ENCODE peak calls at places on chromosomes 1 and 21, in eight cellular contexts. K is coronary artery, J is AG04450, V is Calu3, U is WTC11, A is neural crest cell, L is AG04449, O is heart left ventricle. X is an unnamed sample.
A peak's percentile ranks its signal among the peaks of the same experiment; 100 is the strongest.

GRCh38 chr21:42579456-42580075 is 65.9 kb downstream of the SLC37A1 start:
- DNase-seq in K (no peak), O (peak; percentile 18), A (no peak), J (no peak), U (no peak), L (no peak), V (no peak), X (no peak)

GRCh38 chr1:40877681-40878080 is 15.5 kb upstream of the CITED4 start:
- DNase-seq in O (peak; percentile 60), V (peak; percentile 88), L (peak; percentile 67), A (no peak), K (peak; percentile 84), U (no peak), J (peak; percentile 51), X (no peak)

GRCh38 chr1:226825037-226825745 is 45.2 kb upstream of the PSEN2 start:
- DNase-seq in O (no peak), V (no peak), K (no peak), A (no peak), L (no peak), U (no peak), J (no peak), X (no peak)

GRCh38 chr1:98110674-98111073 is 189.8 kb upstream of the DPYD start:
- DNase-seq in A (no peak), O (no peak), J (no peak), L (no peak), V (no peak), K (no peak), U (no peak), X (no peak)

GRCh38 chr21:45455321-45456013 is 50.5 kb downstream of the COL18A1 start:
- DNase-seq in V (no peak), K (no peak), J (no peak), U (no peak), A (no peak), L (no peak), O (peak; percentile 72), X (no peak)

GRCh38 chr1:8409107-8409506 is 91.2 kb downstream of the SLC45A1 start:
- DNase-seq in A (no peak), L (no peak), V (no peak), U (no peak), O (no peak), K (no peak), J (no peak), X (no peak)

GRCh38 chr1:29521846-29522580 is 285.7 kb downstream of the PTPRU start:
- DNase-seq in L (no peak), A (no peak), K (peak; percentile 55), O (no peak), J (no peak), U (peak; percentile 7), V (no peak), X (no peak)

GRCh38 chr1:58739851-58740466 is 40.1 kb upstream of the MYSM1 start:
- DNase-seq in J (no peak), O (no peak), A (peak; percentile 23), K (no peak), V (peak; percentile 46), U (no peak), L (no peak), X (peak; percentile 61)

GRCh38 chr1:66596191-66596590 is 62.2 kb downstream of the SGIP1 start:
- DNase-seq in J (no peak), V (no peak), L (no peak), O (no peak), U (no peak), A (no peak), K (no peak), X (no peak)

GRCh38 chr1:206633708-206634121 is 1.6 kb upstream of the DYRK3 start:
- DNase-seq in K (no peak), A (no peak), O (no peak), U (no peak), J (peak; percentile 77), L (no peak), V (no peak), X (no peak)

GRCh38 chr1:8396083-8396911 is 78.4 kb downstream of the SLC45A1 start:
- DNase-seq in U (no peak), O (no peak), A (no peak), V (no peak), L (no peak), J (no peak), K (no peak), X (no peak)

GRCh38 chr1:244801246-244801645 is 34.2 kb upstream of the COX20 start:
- DNase-seq in J (no peak), A (peak; percentile 8), L (no peak), O (peak; percentile 38), K (no peak), V (peak; percentile 55), U (peak; percentile 43), X (peak; percentile 66)

GRCh38 chr1:240831191-240831631 is 219.3 kb upstream of the GREM2 start:
- DNase-seq in J (peak; percentile 1), O (no peak), U (no peak), K (no peak), V (no peak), L (peak; percentile 33), A (no peak), X (no peak)

GRCh38 chr1:231035799-231036198 is 4.3 kb downstream of the FAM89A start:
- DNase-seq in U (no peak), A (no peak), O (no peak), L (no peak), J (no peak), K (no peak), V (no peak), X (no peak)

GRCh38 chr1:161915051-161915503 is 108.6 kb downstream of the OLFML2B start:
- DNase-seq in U (no peak), J (no peak), K (no peak), V (no peak), L (no peak), A (no peak), O (no peak), X (peak; percentile 42)

DNA sequence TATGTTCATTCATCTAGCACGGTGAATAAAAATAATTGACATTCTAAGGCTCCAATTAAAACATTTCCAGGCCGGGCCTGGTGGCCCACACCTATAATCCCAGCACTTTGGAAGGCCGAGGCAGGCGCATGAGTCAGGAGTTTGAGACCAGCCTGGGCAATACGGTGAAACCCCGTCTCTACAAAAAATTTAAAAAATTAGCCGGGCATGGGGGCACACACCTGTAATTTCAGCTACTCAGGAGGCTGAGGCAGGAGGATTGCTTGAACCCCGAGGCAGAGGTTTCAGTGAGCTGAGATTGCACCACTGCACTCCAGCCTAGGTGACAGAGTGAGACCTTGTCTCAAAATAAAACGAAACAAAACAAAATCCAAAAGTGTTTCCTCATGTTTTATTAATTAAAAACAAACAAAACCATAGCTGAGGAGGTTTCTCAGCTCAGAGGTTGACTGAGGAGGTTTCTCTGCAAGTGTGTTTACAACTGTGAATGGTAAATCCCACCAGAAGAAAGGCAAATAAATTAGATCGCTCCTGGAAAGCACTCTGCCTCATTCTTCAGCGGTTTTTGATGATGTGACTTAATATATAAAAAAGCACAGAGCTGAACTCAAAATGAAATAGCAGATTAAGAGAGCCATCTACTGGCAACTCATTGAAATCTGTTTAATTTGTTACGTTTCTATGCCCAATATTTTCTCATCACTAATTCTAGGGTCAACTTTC is 37.7 kb upstream of the ATG4C start:
- DNase-seq in A (no peak), U (no peak), L (no peak), V (no peak), J (no peak), O (no peak), K (no peak), X (peak; percentile 68)
- TF ChIP-seq CTCF in A (peak; percentile 82), U (no peak), L (peak; percentile 28), V (peak; percentile 46), J (peak; percentile 65), O (peak; percentile 68), K (peak; percentile 40), X (no peak)

GRCh38 chr1:14826731-14827326 is 228.3 kb downstream of the KAZN start:
- DNase-seq in K (no peak), V (no peak), J (no peak), A (no peak), U (no peak), O (no peak), L (no peak), X (no peak)

GRCh38 chr1:14827870-14828269 is 229.4 kb downstream of the KAZN start:
- DNase-seq in O (no peak), J (no peak), V (no peak), A (no peak), K (no peak), L (no peak), U (no peak), X (no peak)

GRCh38 chr1:14825396-14825795 is 226.9 kb downstream of the KAZN start:
- DNase-seq in O (no peak), V (no peak), U (no peak), J (no peak), A (no peak), K (no peak), L (no peak), X (no peak)

GRCh38 chr1:14824314-14824915 is 225.9 kb downstream of the KAZN start:
- DNase-seq in O (no peak), U (no peak), A (no peak), L (no peak), J (no peak), V (no peak), K (no peak), X (no peak)

GRCh38 chr1:14826172-14826636 is 227.7 kb downstream of the KAZN start:
- DNase-seq in J (peak; percentile 78), L (peak; percentile 3), U (no peak), V (no peak), K (no peak), A (no peak), O (no peak), X (no peak)
- TF ChIP-seq CTCF in J (peak; percentile 23), L (no peak), U (no peak), V (no peak), K (no peak), A (no peak), O (no peak), X (no peak)

DNA sequence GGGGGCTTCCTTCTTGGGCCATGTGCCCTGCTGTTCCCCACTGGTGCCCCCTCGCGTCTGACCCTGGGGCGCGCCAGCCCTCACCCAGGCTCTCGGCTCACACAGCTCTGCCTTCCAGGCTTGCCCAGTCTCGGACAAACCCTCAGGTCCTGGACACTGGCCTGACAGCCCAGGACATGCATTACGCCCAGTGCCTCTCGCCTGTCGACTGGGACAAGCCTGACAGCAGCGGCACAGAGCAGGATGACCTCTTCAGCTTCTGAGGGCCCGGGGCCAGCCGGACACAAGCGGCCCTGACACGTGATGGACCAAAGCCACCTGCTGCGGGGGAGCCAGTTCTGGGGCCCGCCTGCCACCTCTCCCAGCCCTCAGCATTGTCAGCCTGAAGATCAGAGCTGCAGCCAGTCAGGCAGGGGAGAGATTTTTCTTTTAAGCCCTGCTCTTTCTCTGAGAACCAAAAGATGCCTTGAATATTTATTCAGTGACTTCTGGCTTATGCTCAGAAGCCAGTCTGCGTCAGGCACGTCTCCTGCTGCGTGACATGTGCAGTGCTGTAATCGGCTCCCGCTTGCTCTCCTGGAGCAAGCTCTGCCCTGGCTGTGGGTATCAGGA is 23.4 kb downstream of the LDLRAP1 start:
- DNase-seq in J (peak; percentile 80), L (peak; percentile 78), V (no peak), U (peak; percentile 32), O (peak; percentile 86), A (peak; percentile 48), K (no peak), X (no peak)
- TF ChIP-seq CTCF in J (peak; percentile 20), L (peak; percentile 20), V (no peak), U (no peak), O (no peak), A (no peak), K (no peak), X (no peak)

DNA sequence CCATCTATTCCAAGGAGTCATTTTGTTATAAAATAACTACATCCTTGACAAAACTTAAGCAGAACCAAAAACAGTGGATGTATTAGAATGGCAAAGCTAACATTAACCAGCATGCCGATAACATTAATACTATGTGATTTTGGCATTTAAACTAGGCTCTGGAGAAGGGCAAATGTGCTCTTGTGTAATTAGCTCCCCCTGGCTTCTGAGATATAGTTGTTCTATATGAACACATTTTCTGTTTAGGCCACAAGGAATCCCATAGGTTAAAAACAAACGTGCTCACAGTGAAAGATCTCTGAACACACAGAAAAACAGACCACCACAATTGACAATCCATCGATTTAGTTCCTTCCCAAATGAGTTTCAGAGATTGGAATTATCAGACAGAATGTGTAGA is 57.4 kb upstream of the TARS2 start:
- DNase-seq in K (no peak), U (no peak), V (no peak), O (no peak), A (no peak), L (no peak), J (no peak), X (peak; percentile 26)
- TF ChIP-seq CTCF in K (no peak), U (no peak), V (peak; percentile 38), O (no peak), A (no peak), L (no peak), J (peak; percentile 30), X (peak; percentile 11)